ENCODE peak calls at places on chromosomes 4 and X, in four cellular contexts. Q is IMR-90, I is SJSA1, A is aorta. F is an unnamed sample.

GRCh38 chr4:23818097-23818648 is 71.7 kb downstream of the PPARGC1A start:
- DNase-seq in A (no peak), Q (peak), I (no peak), F (no peak)

GRCh38 chrX:143632625-143633387 is 3.1 kb downstream of the SLITRK4 start:
- DNase-seq in A (no peak), I (no peak), Q (no peak), F (no peak)

GRCh38 chr4:47271296-47271695 is 192.2 kb downstream of the COMMD8 start:
- DNase-seq in I (no peak), Q (no peak), A (no peak), F (no peak)

GRCh38 chr4:19983072-19983471 is 268.6 kb upstream of the SLIT2 start:
- DNase-seq in Q (peak), A (no peak), I (no peak), F (peak)

GRCh38 chr4:119038465-119038864 is 97.2 kb upstream of the MYOZ2 start:
- DNase-seq in Q (peak), I (no peak), A (no peak), F (peak)

GRCh38 chr4:11720292-11720691 is 291.6 kb upstream of the HS3ST1 start:
- DNase-seq in I (no peak), Q (peak), A (no peak), F (no peak)

GRCh38 chr4:97235516-97235915 is 907.8 kb downstream of the STPG2 start:
- DNase-seq in A (no peak), I (no peak), Q (no peak), F (no peak)

GRCh38 chr4:155899891-155900290 is 3.6 kb upstream of the TDO2 start:
- DNase-seq in Q (no peak), A (no peak), I (no peak), F (no peak)

GRCh38 chr4:15568814-15569213 is 86.3 kb downstream of the FBXL5 start:
- DNase-seq in Q (peak), A (no peak), I (no peak), F (no peak)

GRCh38 chr4:3077796-3078195 is 3.3 kb downstream of the HTT start:
- DNase-seq in Q (no peak), A (no peak), I (no peak), F (no peak)

GRCh38 chrX:154986826-154987575 is 35.5 kb downstream of the F8 start:
- DNase-seq in A (no peak), I (no peak), Q (no peak), F (peak)

GRCh38 chr4:112287258-112287873 is 1.7 kb upstream of the TIFA start:
- DNase-seq in A (no peak), I (no peak), Q (no peak), F (no peak)
- H3K4me3 ChIP-seq in A (no peak), I (no peak), Q (no peak), F (no peak)

GRCh38 chr4:55410431-55410830 is 14.7 kb downstream of the TMEM165 start:
- DNase-seq in I (no peak), Q (no peak), A (no peak), F (no peak)

GRCh38 chr4:55407119-55407518 is 11.4 kb downstream of the TMEM165 start:
- DNase-seq in I (no peak), A (no peak), Q (no peak), F (no peak)

GRCh38 chr4:55411621-55412020 is 15.9 kb downstream of the TMEM165 start:
- DNase-seq in I (no peak), Q (peak), A (no peak), F (no peak)

GRCh38 chr4:55407764-55408163 is 12.0 kb downstream of the TMEM165 start:
- DNase-seq in Q (no peak), A (no peak), I (no peak), F (no peak)

GRCh38 chr4:55409468-55410171 is 13.9 kb downstream of the TMEM165 start:
- DNase-seq in A (peak), Q (peak), I (no peak), F (peak)
- H3K4me3 ChIP-seq in A (no peak), Q (no peak), I (no peak), F (peak)

GRCh38 chr4:122099896-122100295 is 52.2 kb upstream of the BLTP1 start:
- DNase-seq in I (peak), Q (peak), A (no peak), F (peak)

GRCh38 chr4:122104184-122104583 is 47.9 kb upstream of the BLTP1 start:
- DNase-seq in A (no peak), I (no peak), Q (peak), F (no peak)

GRCh38 chr4:122100508-122100907 is 51.6 kb upstream of the BLTP1 start:
- DNase-seq in Q (no peak), A (no peak), I (peak), F (no peak)
- H3K4me3 ChIP-seq in Q (no peak), A (no peak), I (no peak), F (no peak)

GRCh38 chr4:164799410-164799809 is 45.5 kb downstream of the SMIM31 start:
- DNase-seq in Q (no peak), A (no peak), I (no peak), F (no peak)
- H3K4me3 ChIP-seq in Q (no peak), A (no peak), I (no peak), F (no peak)

GRCh38 chrX:45799576-45799975 is 598.9 kb upstream of the DIPK2B start:
- DNase-seq in Q (no peak), A (no peak), I (no peak), F (no peak)
- H3K4me3 ChIP-seq in Q (no peak), A (no peak), I (no peak), F (no peak)

DNA sequence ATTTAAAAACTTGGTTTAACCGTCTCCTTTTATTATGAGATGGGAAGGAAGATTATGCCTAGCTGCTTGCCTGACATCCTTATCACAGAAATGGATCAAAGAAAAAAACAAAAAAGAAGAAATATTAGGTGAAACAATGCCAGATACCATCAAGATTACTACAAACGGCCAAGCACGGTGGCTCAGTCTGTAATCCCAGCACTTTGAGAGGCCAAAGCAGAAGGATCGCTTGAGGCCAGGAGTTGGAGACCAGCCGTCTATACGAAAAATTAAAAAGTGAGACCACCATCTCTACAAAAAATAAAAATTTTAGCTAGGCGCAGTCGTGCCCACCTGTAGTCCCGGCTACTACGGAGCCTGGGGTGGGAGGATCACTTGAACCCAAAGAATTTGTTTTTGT is 2.3 kb downstream of the FRYL start:
- DNase-seq in Q (no peak), I (no peak), A (no peak), F (no peak)
- H3K4me3 ChIP-seq in Q (no peak), I (no peak), A (peak), F (peak)

DNA sequence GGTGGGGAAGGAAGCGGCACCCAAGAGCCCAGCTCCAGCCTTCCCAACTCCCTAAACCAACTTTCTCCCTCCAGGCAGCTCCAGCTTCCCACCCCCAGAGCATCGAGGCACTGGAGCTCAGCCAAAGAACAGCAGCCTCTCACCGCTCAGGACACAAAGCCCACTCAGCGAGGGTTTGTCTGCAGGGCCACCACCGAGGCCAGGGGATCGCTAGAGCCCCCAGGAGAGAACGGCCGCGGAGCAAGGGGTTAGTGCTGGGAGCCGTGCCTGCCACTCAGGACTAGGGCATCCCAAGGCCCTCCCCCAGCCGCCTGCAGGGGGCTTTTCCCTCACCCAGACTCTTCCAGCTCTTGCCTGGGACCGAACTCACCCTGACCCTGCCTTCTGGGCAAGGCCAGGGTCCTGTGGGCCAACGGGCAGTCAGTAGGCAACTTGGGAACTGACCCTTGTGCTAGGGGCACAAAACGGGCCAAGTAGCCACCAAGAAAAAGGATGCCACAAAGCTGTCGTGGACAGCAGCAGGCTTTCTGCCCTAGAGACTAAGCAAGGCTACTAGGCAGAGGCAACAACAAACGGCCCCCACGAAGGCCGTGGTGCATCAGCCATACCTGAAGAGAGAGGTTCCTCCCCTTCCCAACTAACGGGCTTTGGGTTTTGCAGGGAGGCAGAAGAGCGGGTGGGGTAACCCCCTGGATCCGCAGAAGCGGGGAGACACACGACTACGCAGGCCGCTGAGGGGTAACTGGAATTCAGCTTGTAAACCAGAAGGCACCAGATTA is 2.3 kb downstream of the HCFC1 start:
- DNase-seq in I (no peak), Q (no peak), A (peak), F (no peak)
- H3K4me3 ChIP-seq in I (peak), Q (peak), A (peak), F (peak)